ENCODE peak calls at places on chromosomes 5 and 9, in five cellular contexts. E is ACHN, Q is HS-5, T is HuH-7, B is AG09309. K is an unnamed sample.

GRCh38 chr5:125575561-125576504 is 829.4 kb upstream of the ZNF608 start:
- DNase-seq in Q (no peak), T (no peak), B (no peak), E (no peak), K (no peak)

GRCh38 chr9:343773-344172 is 129.1 kb downstream of the DOCK8 start:
- DNase-seq in Q (no peak), T (no peak), B (no peak), E (no peak), K (no peak)

GRCh38 chr9:101727621-101728524 is 10.6 kb downstream of the GRIN3A start:
- DNase-seq in E (peak), Q (no peak), T (peak), B (no peak), K (no peak)

GRCh38 chr5:112238473-112238872 is 180.6 kb downstream of the EPB41L4A start:
- DNase-seq in Q (no peak), E (no peak), B (no peak), T (no peak), K (no peak)

GRCh38 chr9:134396258-134396742 is 70.0 kb downstream of the RXRA start:
- DNase-seq in Q (no peak), B (no peak), E (no peak), T (no peak), K (no peak)

GRCh38 chr9:108743901-108744371 is 111.8 kb downstream of the ACTL7B start:
- DNase-seq in Q (no peak), E (peak), T (no peak), B (no peak), K (no peak)

GRCh38 chr9:27086818-27087680 is 22.0 kb upstream of the TEK start:
- DNase-seq in E (no peak), B (peak), T (no peak), Q (no peak), K (no peak)

GRCh38 chr9:6788175-6789016 is 30.6 kb downstream of the KDM4C start:
- DNase-seq in T (peak), Q (peak), B (no peak), E (peak), K (no peak)

GRCh38 chr5:177484902-177485549 is 11.6 kb upstream of the DBN1 start:
- DNase-seq in B (no peak), Q (no peak), T (no peak), E (no peak), K (no peak)

GRCh38 chr5:113293613-113294340 is 141.0 kb downstream of the TSSK1B start:
- DNase-seq in Q (no peak), E (peak), T (no peak), B (no peak), K (no peak)

GRCh38 chr9:97847474-97848236 is 5.4 kb upstream of the FOXE1 start:
- DNase-seq in B (no peak), E (no peak), T (no peak), Q (no peak), K (no peak)

GRCh38 chr5:13746026-13746425 is 198.5 kb downstream of the DNAH5 start:
- DNase-seq in T (no peak), B (no peak), E (no peak), Q (no peak), K (no peak)

GRCh38 chr5:96838483-96839395 is 31.0 kb upstream of the ERAP1 start:
- DNase-seq in Q (no peak), B (no peak), T (no peak), E (no peak), K (no peak)

GRCh38 chr9:108377881-108378280 is 477.9 kb downstream of the ACTL7B start:
- DNase-seq in E (no peak), B (no peak), Q (no peak), T (no peak), K (no peak)

GRCh38 chr5:6522337-6522736 is 73.7 kb downstream of the UBE2QL1 start:
- DNase-seq in Q (no peak), E (no peak), T (no peak), B (no peak), K (no peak)

GRCh38 chr5:499233-500209 is 24.7 kb downstream of the SLC9A3 start:
- DNase-seq in T (no peak), B (no peak), E (no peak), Q (no peak), K (no peak)

GRCh38 chr5:43193171-43193951 is 1.3 kb downstream of the NIM1K start:
- DNase-seq in B (peak), T (peak), Q (peak), E (peak), K (no peak)

GRCh38 chr5:31880460-31880859 is 241.5 kb downstream of the PDZD2 start:
- DNase-seq in T (no peak), Q (no peak), B (no peak), E (no peak), K (no peak)

GRCh38 chr9:93869863-93870262 is 85.3 kb downstream of the BARX1 start:
- DNase-seq in E (no peak), T (no peak), Q (no peak), B (no peak), K (no peak)

GRCh38 chr9:26947736-26948135 is 694 bp upstream of the PLAA start:
- DNase-seq in E (no peak), Q (no peak), B (no peak), T (no peak), K (no peak)

GRCh38 chr5:102796481-102796880 is 41.4 kb downstream of the PAM start:
- DNase-seq in B (no peak), T (no peak), E (no peak), Q (no peak), K (no peak)

GRCh38 chr5:154780128-154780527 is 25.0 kb downstream of the LARP1 start:
- DNase-seq in T (no peak), Q (no peak), B (no peak), E (no peak), K (no peak)